ENCODE peak calls at places on chromosomes 3 and 15, in ten cellular contexts. Y is fibroblast of lung; V is brain microvascular endothelial cell; H is astrocyte of the cerebellum; P is GM13977; Q is body of pancreas; C is sigmoid colon; Z is activated B cell treated with CpG ODN at 0.5 μM for 24 hours; A is CD4-positive, alpha-beta T cell; J is cardiac fibroblast. M is an unnamed sample.

GRCh38 chr3:59081071-59081470 is 31.2 kb upstream of the CFAP20DC start:
- DNase-seq in Y (no peak), V (no peak), H (no peak), P (no peak), Q (no peak), C (no peak), Z (no peak), A (no peak), J (no peak), M (no peak)

GRCh38 chr3:20023663-20024417 is 11.8 kb upstream of the PP2D1 start:
- DNase-seq in Y (no peak), V (no peak), H (no peak), P (no peak), Q (peak; percentile 30), C (peak; percentile 76), Z (no peak), A (no peak), J (no peak), M (no peak)

GRCh38 chr15:74827632-74828031 is 1.2 kb downstream of the CPLX3 start:
- DNase-seq in Y (no peak), V (no peak), H (no peak), P (no peak), Q (no peak), C (no peak), Z (no peak), A (no peak), J (no peak), M (no peak)

GRCh38 chr15:66675456-66675855 is 26.6 kb upstream of the SMAD6 start:
- DNase-seq in Y (no peak), V (no peak), H (no peak), P (no peak), Q (no peak), C (no peak), Z (no peak), A (no peak), J (no peak), M (no peak)

GRCh38 chr3:127407026-127407939 is 119.4 kb upstream of the PRR20G start:
- DNase-seq in Y (no peak), V (no peak), H (no peak), P (no peak), Q (no peak), C (peak; percentile 36), Z (no peak), A (no peak), J (no peak), M (no peak)

GRCh38 chr3:99344216-99344615 is 294.2 kb upstream of the COL8A1 start:
- DNase-seq in Y (no peak), V (no peak), H (no peak), P (no peak), Q (no peak), C (no peak), Z (no peak), A (no peak), J (peak; percentile 17), M (no peak)

GRCh38 chr3:187013080-187013838 is 82.9 kb downstream of the ST6GAL1 start:
- DNase-seq in Y (peak; percentile 82), V (no peak), H (no peak), P (no peak), Q (no peak), C (no peak), Z (no peak), A (no peak), J (peak; percentile 43), M (no peak)

GRCh38 chr3:182618085-182618732 is 175.1 kb upstream of the ATP11B start:
- DNase-seq in Y (peak; percentile 8), V (no peak), H (peak; percentile 23), P (no peak), Q (no peak), C (no peak), Z (no peak), A (no peak), J (peak; percentile 10), M (no peak)

GRCh38 chr3:11545186-11545851 is 98.4 kb downstream of the VGLL4 start:
- DNase-seq in Y (no peak), V (no peak), H (no peak), P (no peak), Q (no peak), C (peak; percentile 66), Z (no peak), A (no peak), J (no peak), M (no peak)

GRCh38 chr15:73849641-73850040 is 23.7 kb upstream of the TBC1D21 start:
- DNase-seq in Y (no peak), V (no peak), H (no peak), P (no peak), Q (peak; percentile 80), C (no peak), Z (no peak), A (no peak), J (no peak), M (no peak)

GRCh38 chr3:13792512-13793347 is 87.1 kb downstream of the WNT7A start:
- DNase-seq in Y (no peak), V (no peak), H (no peak), P (no peak), Q (no peak), C (no peak), Z (no peak), A (no peak), J (no peak), M (no peak)

GRCh38 chr15:82647835-82648256 is 683 bp upstream of the CPEB1 start:
- DNase-seq in Y (no peak), V (no peak), H (no peak), P (no peak), Q (peak; percentile 38), C (peak; percentile 75), Z (peak; percentile 28), A (peak; percentile 33), J (no peak), M (peak; percentile 78)

GRCh38 chr3:42509111-42509510 is 6.7 kb downstream of the VIPR1 start:
- DNase-seq in Y (no peak), V (no peak), H (no peak), P (no peak), Q (no peak), C (peak; percentile 27), Z (no peak), A (no peak), J (no peak), M (no peak)

DNA sequence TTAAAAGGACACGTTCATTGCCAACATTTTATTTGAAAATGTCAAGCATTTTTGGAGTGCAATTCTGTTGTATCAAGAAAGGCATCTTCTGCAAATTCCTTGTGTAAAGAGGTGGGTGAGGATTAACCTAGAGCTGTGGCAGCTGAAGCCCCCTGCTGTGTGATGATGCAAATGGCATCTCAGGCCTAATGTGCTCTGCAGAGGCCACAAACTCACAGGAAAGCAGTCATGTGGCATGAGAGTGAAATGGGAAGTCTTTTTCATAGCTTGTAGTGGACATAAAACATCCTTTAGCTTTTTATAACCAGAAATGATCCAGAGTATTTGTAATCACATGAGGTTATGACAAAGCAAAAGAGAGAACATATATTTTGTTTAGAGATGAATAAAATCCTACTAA is 6.4 kb downstream of the CADM2 start:
- DNase-seq in Y (no peak), V (no peak), H (peak; percentile 16), P (no peak), Q (no peak), C (no peak), Z (no peak), A (no peak), J (no peak), M (no peak)
- TF ChIP-seq CTCF in Y (no peak), V (peak; percentile 68), H (no peak), P (no peak), Q (no peak), C (no peak), Z (no peak), A (no peak), J (no peak), M (no peak)

DNA sequence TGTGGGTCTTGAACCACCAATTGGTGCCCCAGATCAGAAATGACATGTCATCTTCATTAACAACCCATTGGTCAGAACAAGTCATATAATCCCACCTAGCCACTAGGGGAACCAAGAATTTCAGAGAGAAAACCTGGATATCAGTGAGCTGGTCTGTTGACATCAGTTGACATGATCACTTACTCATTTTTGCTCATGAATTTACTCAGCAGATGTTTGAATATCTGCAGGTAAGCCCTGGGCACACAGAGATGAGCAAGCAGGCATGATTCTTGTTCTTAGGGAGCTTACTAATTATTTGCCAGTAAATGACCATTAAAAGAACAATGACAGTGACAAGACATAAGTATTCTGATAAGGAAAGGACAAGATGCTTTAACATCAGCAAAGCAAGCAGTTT is 64.3 kb upstream of the PLCL2 start:
- DNase-seq in Y (no peak), V (no peak), H (no peak), P (no peak), Q (no peak), C (no peak), Z (no peak), A (no peak), J (no peak), M (peak; percentile 34)
- TF ChIP-seq CTCF in Y (no peak), V (no peak), H (no peak), P (no peak), Q (no peak), C (no peak), Z (no peak), A (no peak), J (no peak), M (no peak)

GRCh38 chr3:78163379-78163778 is 1123.5 kb downstream of the ROBO2 start:
- DNase-seq in Y (no peak), V (peak; percentile 14), H (no peak), P (no peak), Q (no peak), C (no peak), Z (no peak), A (no peak), J (no peak), M (no peak)

GRCh38 chr3:78161736-78162135 is 1121.8 kb downstream of the ROBO2 start:
- DNase-seq in Y (no peak), V (no peak), H (no peak), P (no peak), Q (no peak), C (no peak), Z (no peak), A (no peak), J (no peak), M (no peak)

GRCh38 chr3:78165876-78166275 is 1126.0 kb downstream of the ROBO2 start:
- DNase-seq in Y (peak; percentile 31), V (no peak), H (no peak), P (no peak), Q (no peak), C (no peak), Z (no peak), A (no peak), J (peak; percentile 16), M (no peak)
- TF ChIP-seq CTCF in Y (no peak), V (peak; percentile 25), H (peak; percentile 31), P (no peak), Q (no peak), C (no peak), Z (no peak), A (no peak), J (peak; percentile 29), M (no peak)

DNA sequence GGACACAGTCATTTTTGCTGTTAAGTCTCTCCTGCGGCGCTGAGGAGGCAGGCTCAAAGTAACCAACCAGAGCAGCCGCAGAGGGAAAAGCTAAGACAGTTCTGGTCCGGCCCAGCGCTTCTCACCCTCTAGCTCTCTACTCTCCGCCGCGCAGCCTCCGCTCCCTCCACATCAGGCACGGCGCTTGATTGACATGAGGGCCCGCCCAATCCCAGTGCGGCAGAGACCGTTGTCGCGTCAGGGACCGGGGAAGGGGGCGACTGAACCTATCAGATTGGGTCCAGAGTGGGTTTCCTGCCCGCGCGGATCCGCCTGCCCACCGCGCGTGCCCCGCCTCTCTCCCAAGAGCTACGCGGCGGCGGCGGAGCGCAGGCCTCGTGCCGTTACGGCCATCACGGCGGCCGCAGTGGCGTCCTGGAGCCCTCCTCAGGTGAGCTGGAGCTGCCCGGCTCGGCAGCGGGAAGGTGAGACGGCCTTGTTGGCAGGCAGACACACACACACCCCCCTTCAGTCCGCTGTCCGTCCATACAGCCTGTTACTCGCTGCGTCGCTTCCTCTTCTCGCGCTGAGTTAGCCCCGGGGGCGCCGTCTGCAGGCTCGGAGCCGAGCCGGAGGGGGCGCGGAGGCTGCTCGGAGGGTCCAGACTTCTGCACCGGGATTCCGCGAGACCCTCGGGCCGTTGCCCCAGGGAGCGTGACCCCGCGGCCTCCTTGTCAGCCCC is at the start of gene NCK1:
- DNase-seq in Y (peak; percentile 97), V (peak; percentile 99), H (peak; percentile 92), P (peak; percentile 95), Q (peak; percentile 98), C (peak; percentile 99), Z (peak; percentile 92), A (peak; percentile 97), J (peak; percentile 98), M (peak; percentile 98)
- TF ChIP-seq CTCF in Y (no peak), V (no peak), H (peak; percentile 27), P (peak; percentile 9), Q (peak; percentile 7), C (no peak), Z (no peak), A (no peak), J (peak; percentile 13), M (peak; percentile 26)